ENCODE peak calls at places on chromosomes 2 and 18, in four cellular contexts. N is esophagus muscularis mucosa, S is endodermal cell, G is uterus. K is an unnamed sample. For H3K27me3 and H3K9me3, the result is how much of the 10 kb centered on the place peaks cover.

GRCh38 chr18:59140287-59140885 is 702 bp downstream of the SEC11C start:
- DNase-seq in N (no peak), S (peak), G (no peak), K (peak)

GRCh38 chr18:44149706-44150105 is 531.0 kb upstream of the SETBP1 start:
- DNase-seq in N (no peak), S (no peak), G (no peak), K (no peak)

GRCh38 chr2:67824196-67824595 is 238.6 kb downstream of the C1D start:
- DNase-seq in N (no peak), G (peak), S (no peak), K (no peak)

GRCh38 chr2:84906900-84907714 is 1.7 kb downstream of the TMSB10 start:
- DNase-seq in S (peak), N (peak), G (peak), K (no peak)

GRCh38 chr2:53445376-53446072 is 322.1 kb upstream of the CHAC2 start:
- DNase-seq in N (no peak), S (no peak), G (no peak), K (no peak)

GRCh38 chr2:86293612-86294011 is 43.8 kb downstream of the REEP1 start:
- DNase-seq in S (no peak), G (no peak), N (no peak), K (no peak)

GRCh38 chr2:144181006-144181405 is 338.9 kb downstream of the ZEB2 start:
- DNase-seq in N (no peak), G (no peak), S (no peak), K (no peak)

GRCh38 chr2:39468574-39469331 is 31.7 kb upstream of the MAP4K3 start:
- DNase-seq in S (no peak), G (peak), N (no peak), K (no peak)

GRCh38 chr18:54223568-54224241 is 764 bp downstream of the MBD2 start:
- DNase-seq in G (peak), N (no peak), S (peak), K (peak)

GRCh38 chr2:213220967-213221603 is 63.2 kb upstream of the SPAG16 start:
- DNase-seq in S (no peak), N (no peak), G (no peak), K (no peak)

GRCh38 chr2:211867845-211868361 is 670.7 kb downstream of the ERBB4 start:
- DNase-seq in G (no peak), S (no peak), N (no peak), K (no peak)

GRCh38 chr2:96940991-96941775 is 45.2 kb downstream of the FAM178B start:
- DNase-seq in N (no peak), G (no peak), S (no peak), K (no peak)

GRCh38 chr2:240463866-240464481 is 28.5 kb downstream of the GPC1 start:
- DNase-seq in N (no peak), G (peak), S (no peak), K (no peak)

GRCh38 chr18:55430026-55430425 is 158.0 kb downstream of the TCF4 start:
- DNase-seq in N (no peak), S (no peak), G (no peak), K (no peak)

GRCh38 chr2:208025814-208026184 is 472 bp upstream of the PLEKHM3 start:
- DNase-seq in N (no peak), S (peak), G (peak), K (peak)

GRCh38 chr2:203648273-203648672 is 58.2 kb upstream of the CD28 start:
- DNase-seq in N (no peak), S (no peak), G (no peak), K (no peak)

GRCh38 chr2:70132244-70133126 is 45.2 kb downstream of the PCBP1 start:
- DNase-seq in N (no peak), S (peak), G (peak), K (no peak)

GRCh38 chr2:219027511-219028055 is 13.7 kb downstream of the CFAP65 start:
- DNase-seq in N (no peak), S (no peak), G (no peak), K (no peak)

GRCh38 chr2:188272121-188272520 is 19.6 kb upstream of the GULP1 start:
- DNase-seq in G (no peak), S (no peak), N (no peak), K (no peak)

GRCh38 chr18:36185901-36186460 is 1.3 kb upstream of the MOCOS start:
- DNase-seq in S (no peak), G (no peak), N (no peak), K (no peak)

GRCh38 chr2:223860809-223861738 is 23.7 kb upstream of the AP1S3 start:
- DNase-seq in G (no peak), N (no peak), S (no peak), K (no peak)

GRCh38 chr18:12318334-12318697 is 10.3 kb downstream of the TUBB6 start:
- DNase-seq in S (peak), N (no peak), G (no peak), K (no peak)

GRCh38 chr18:21383031-21383430 is 141.0 kb downstream of the GREB1L start:
- DNase-seq in N (no peak), S (no peak), G (no peak), K (no peak)

GRCh38 chr2:135182190-135182589 is 130.1 kb downstream of the RAB3GAP1 start:
- DNase-seq in G (no peak), S (no peak), N (no peak), K (peak)

GRCh38 chr2:196274387-196274809 is 103.0 kb upstream of the STK17B start:
- DNase-seq in S (no peak), G (no peak), N (no peak), K (no peak)
- TF ChIP-seq CTCF in S (no peak), G (no peak), N (no peak), K (no peak)

GRCh38 chr2:236176417-236176816 is 8.2 kb upstream of the GBX2 start:
- DNase-seq in G (no peak), S (peak), N (no peak), K (peak)
- H3K27me3 ChIP-seq in G (under half), S (half or more), N (half or more), K (half or more)

DNA sequence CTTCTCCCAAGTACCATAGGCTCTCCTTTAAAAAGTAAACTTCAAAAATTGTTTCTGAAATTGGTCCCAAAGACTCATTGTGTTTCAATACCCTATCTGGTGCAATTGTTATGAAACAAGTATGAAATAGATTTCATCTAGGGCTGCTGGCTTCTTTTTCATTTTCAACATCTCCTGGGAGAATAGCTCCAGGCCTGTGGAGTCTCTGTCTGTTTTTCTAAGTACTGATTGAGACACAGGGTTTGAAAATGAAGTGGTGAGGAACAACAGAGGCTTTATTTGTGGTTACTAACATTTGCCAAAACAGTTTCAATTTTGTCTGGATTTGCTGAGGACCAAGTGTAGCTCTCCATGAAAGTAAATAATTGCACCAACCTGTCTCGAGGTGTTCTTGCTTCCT is 315.9 kb upstream of the LRATD1 start:
- DNase-seq in S (no peak), N (no peak), G (no peak), K (no peak)
- H3K9me3 ChIP-seq in S (under half), N (under half), G (under half), K (under half)

DNA sequence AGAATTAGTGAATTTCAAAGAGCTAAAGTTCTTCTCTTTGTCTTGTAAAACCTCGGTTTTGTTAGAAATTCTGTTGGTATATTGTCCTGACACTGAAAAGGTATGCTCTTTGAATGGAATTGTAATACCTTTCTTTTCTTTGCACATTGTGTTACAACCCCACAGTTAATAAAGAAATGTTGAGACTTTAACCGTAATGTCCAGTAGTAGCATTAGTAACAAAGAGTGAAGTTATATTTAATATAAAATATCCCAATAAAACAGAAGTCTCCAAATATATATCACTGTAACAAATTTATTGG is 69.8 kb downstream of the EHBP1 start:
- DNase-seq in S (no peak), G (no peak), N (no peak), K (no peak)
- TF ChIP-seq CTCF in S (peak), G (no peak), N (no peak), K (no peak)

DNA sequence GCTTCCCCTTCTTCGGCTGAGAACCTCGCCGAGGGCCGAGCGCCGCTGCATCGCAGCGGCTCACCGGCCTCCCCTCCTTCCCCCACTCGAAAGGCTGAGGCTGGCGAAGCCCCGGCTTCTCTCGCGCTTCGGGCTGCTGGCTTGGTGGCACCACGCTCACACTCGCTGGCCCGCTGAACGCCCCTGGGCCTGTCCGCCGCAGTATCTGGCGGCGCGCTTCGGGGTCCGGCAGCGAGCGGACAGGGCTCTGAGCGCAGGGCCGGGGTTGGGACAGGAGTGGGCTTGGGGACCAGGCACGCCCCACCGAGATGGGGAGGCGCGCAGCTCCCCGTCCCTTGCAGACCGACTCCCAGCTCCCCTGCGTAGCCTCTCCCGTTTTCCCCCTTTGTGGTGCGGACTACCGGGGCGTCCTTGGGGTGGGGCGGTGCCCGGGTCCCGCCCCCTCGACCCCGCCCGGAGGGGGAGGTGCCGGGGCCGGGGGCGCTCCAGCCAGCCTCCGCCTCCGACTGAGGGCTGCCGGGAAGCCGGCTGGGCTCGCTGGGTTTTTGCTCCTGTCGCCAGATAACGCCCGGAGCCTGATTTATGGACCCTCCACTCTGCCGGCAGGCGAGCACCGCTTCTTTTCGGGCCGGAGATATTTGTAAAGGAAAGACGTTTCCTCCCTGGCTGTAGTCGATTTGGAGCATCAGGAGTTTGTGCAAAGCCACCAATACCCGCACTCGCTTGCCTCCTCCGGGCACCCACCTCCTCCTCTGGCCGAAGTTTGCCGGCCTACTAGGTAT is 3.8 kb downstream of the GBX2 start:
- DNase-seq in N (no peak), G (no peak), S (peak), K (no peak)
- H3K27me3 ChIP-seq in N (half or more), G (under half), S (half or more), K (half or more)

GRCh38 chr2:133390151-133390550 is 178.1 kb downstream of the NCKAP5 start:
- DNase-seq in S (no peak), N (no peak), G (no peak), K (no peak)
- H3K9me3 ChIP-seq in S (under half), N (under half), G (under half), K (under half)

GRCh38 chr2:29632018-29632417 is 289.4 kb downstream of the ALK start:
- DNase-seq in N (no peak), G (no peak), S (no peak), K (no peak)
- TF ChIP-seq CTCF in N (no peak), G (no peak), S (no peak), K (no peak)

GRCh38 chr18:901769-902168 is 2.9 kb upstream of the ADCYAP1 start:
- DNase-seq in S (no peak), N (no peak), G (no peak), K (no peak)
- H3K27me3 ChIP-seq in S (half or more), N (under half), G (under half), K (under half)

GRCh38 chr18:79077181-79077580 is 8.0 kb downstream of the ATP9B start:
- DNase-seq in G (no peak), N (no peak), S (no peak), K (no peak)
- H3K9me3 ChIP-seq in G (under half), N (under half), S (under half), K (under half)

K was measured in WERI-Rb-1.